ENCODE peak calls at places on chromosomes 1 and 21, in five cellular contexts. One of them, this sample, is unnamed.

GRCh38 chr1:160069460-160070231 is at the start of gene KCNJ10:
- DNase-seq in activated CD8-positive, alpha-beta memory T cell treated with anti-CD3 and anti-CD28 coated beads for 48 hours: no peak
- DNase-seq in AG04449: no peak
- DNase-seq in NCI-H510A: no peak
- DNase-seq in IMR-90: no peak
- DNase-seq in this sample: no peak

GRCh38 chr1:100924212-100924611 is 28.3 kb downstream of the SLC30A7 start:
- DNase-seq in activated CD8-positive, alpha-beta memory T cell treated with anti-CD3 and anti-CD28 coated beads for 48 hours: no peak
- DNase-seq in AG04449: no peak
- DNase-seq in NCI-H510A: no peak
- DNase-seq in IMR-90: peak; percentile 54
- DNase-seq in this sample: no peak

GRCh38 chr1:116336250-116336649 is 36.8 kb upstream of the ATP1A1 start:
- DNase-seq in activated CD8-positive, alpha-beta memory T cell treated with anti-CD3 and anti-CD28 coated beads for 48 hours: no peak
- DNase-seq in AG04449: no peak
- DNase-seq in NCI-H510A: no peak
- DNase-seq in IMR-90: no peak
- DNase-seq in this sample: no peak

GRCh38 chr1:174883361-174883760 is 116.4 kb upstream of the CACYBP start:
- DNase-seq in activated CD8-positive, alpha-beta memory T cell treated with anti-CD3 and anti-CD28 coated beads for 48 hours: no peak
- DNase-seq in AG04449: peak; percentile 9
- DNase-seq in NCI-H510A: no peak
- DNase-seq in IMR-90: peak; percentile 46
- DNase-seq in this sample: peak; percentile 1

GRCh38 chr1:22547818-22548454 is 15.4 kb upstream of the EPHA8 start:
- DNase-seq in activated CD8-positive, alpha-beta memory T cell treated with anti-CD3 and anti-CD28 coated beads for 48 hours: no peak
- DNase-seq in AG04449: no peak
- DNase-seq in NCI-H510A: no peak
- DNase-seq in IMR-90: no peak
- DNase-seq in this sample: no peak

GRCh38 chr1:22257286-22258275 is 114.7 kb upstream of the WNT4 start:
- DNase-seq in activated CD8-positive, alpha-beta memory T cell treated with anti-CD3 and anti-CD28 coated beads for 48 hours: no peak
- DNase-seq in AG04449: no peak
- DNase-seq in NCI-H510A: peak; percentile 45
- DNase-seq in IMR-90: no peak
- DNase-seq in this sample: no peak

GRCh38 chr1:33292726-33293340 is 28.1 kb downstream of the A3GALT2 start:
- DNase-seq in activated CD8-positive, alpha-beta memory T cell treated with anti-CD3 and anti-CD28 coated beads for 48 hours: no peak
- DNase-seq in AG04449: no peak
- DNase-seq in NCI-H510A: no peak
- DNase-seq in IMR-90: peak; percentile 29
- DNase-seq in this sample: no peak

GRCh38 chr1:201790261-201790660 is 38.7 kb upstream of the IPO9 start:
- DNase-seq in activated CD8-positive, alpha-beta memory T cell treated with anti-CD3 and anti-CD28 coated beads for 48 hours: no peak
- DNase-seq in AG04449: no peak
- DNase-seq in NCI-H510A: no peak
- DNase-seq in IMR-90: peak; percentile 63
- DNase-seq in this sample: no peak

GRCh38 chr1:165828581-165829329 is 1.3 kb downstream of the UCK2 start:
- DNase-seq in activated CD8-positive, alpha-beta memory T cell treated with anti-CD3 and anti-CD28 coated beads for 48 hours: peak; percentile 6
- DNase-seq in AG04449: peak; percentile 56
- DNase-seq in NCI-H510A: peak; percentile 79
- DNase-seq in IMR-90: peak; percentile 90
- DNase-seq in this sample: no peak

GRCh38 chr1:240492832-240493440 is 119.0 kb downstream of the GREM2 start:
- DNase-seq in activated CD8-positive, alpha-beta memory T cell treated with anti-CD3 and anti-CD28 coated beads for 48 hours: no peak
- DNase-seq in AG04449: no peak
- DNase-seq in NCI-H510A: peak; percentile 7
- DNase-seq in IMR-90: peak; percentile 14
- DNase-seq in this sample: no peak

GRCh38 chr1:191034126-191034525 is 556.5 kb upstream of the BRINP3 start:
- DNase-seq in activated CD8-positive, alpha-beta memory T cell treated with anti-CD3 and anti-CD28 coated beads for 48 hours: no peak
- DNase-seq in AG04449: no peak
- DNase-seq in NCI-H510A: no peak
- DNase-seq in IMR-90: no peak
- DNase-seq in this sample: no peak

GRCh38 chr21:31103571-31104265 is 65.4 kb upstream of the KRTAP19-8 start:
- DNase-seq in activated CD8-positive, alpha-beta memory T cell treated with anti-CD3 and anti-CD28 coated beads for 48 hours: no peak
- DNase-seq in AG04449: no peak
- DNase-seq in NCI-H510A: no peak
- DNase-seq in IMR-90: no peak
- DNase-seq in this sample: no peak

GRCh38 chr1:103211073-103211472 is 102.8 kb upstream of the COL11A1 start:
- DNase-seq in activated CD8-positive, alpha-beta memory T cell treated with anti-CD3 and anti-CD28 coated beads for 48 hours: no peak
- DNase-seq in AG04449: no peak
- DNase-seq in NCI-H510A: no peak
- DNase-seq in IMR-90: peak; percentile 14
- DNase-seq in this sample: no peak

GRCh38 chr1:78177708-78178270 is 132.0 kb downstream of the GIPC2 start:
- DNase-seq in activated CD8-positive, alpha-beta memory T cell treated with anti-CD3 and anti-CD28 coated beads for 48 hours: no peak
- DNase-seq in AG04449: no peak
- DNase-seq in NCI-H510A: no peak
- DNase-seq in IMR-90: no peak
- DNase-seq in this sample: no peak

GRCh38 chr1:247536340-247536739 is at the start of gene OR2C3:
- DNase-seq in activated CD8-positive, alpha-beta memory T cell treated with anti-CD3 and anti-CD28 coated beads for 48 hours: no peak
- DNase-seq in AG04449: no peak
- DNase-seq in NCI-H510A: no peak
- DNase-seq in IMR-90: no peak
- DNase-seq in this sample: no peak

GRCh38 chr1:59880001-59880400 is 46.6 kb downstream of the CYP2J2 start:
- DNase-seq in activated CD8-positive, alpha-beta memory T cell treated with anti-CD3 and anti-CD28 coated beads for 48 hours: no peak
- DNase-seq in AG04449: no peak
- DNase-seq in NCI-H510A: no peak
- DNase-seq in IMR-90: no peak
- DNase-seq in this sample: no peak

This sample was measured in effector memory CD8-positive, alpha-beta T cell.